ENCODE peak calls at places on chromosomes 13 and 19, in five cellular contexts. A, S, X, J and W are unnamed samples.

GRCh38 chr19:2775556-2776430 is 7.3 kb downstream of the SGTA start:
- DNase-seq in X (peak; percentile 54), S (peak; percentile 90), A (peak; percentile 50), J (no peak), W (peak; percentile 82)

GRCh38 chr19:34994286-34994642 is 5.9 kb upstream of the GRAMD1A start:
- DNase-seq in S (no peak), J (no peak), A (no peak), X (no peak), W (no peak)

GRCh38 chr13:28753208-28753892 is 34.6 kb upstream of the SLC46A3 start:
- DNase-seq in A (no peak), S (peak; percentile 73), X (peak; percentile 59), J (no peak), W (peak; percentile 56)

GRCh38 chr13:61255035-61255796 is 160.4 kb downstream of the PCDH20 start:
- DNase-seq in J (no peak), A (no peak), S (no peak), X (no peak), W (no peak)

GRCh38 chr13:113456116-113456702 is 2.9 kb upstream of the ADPRHL1 start:
- DNase-seq in A (no peak), S (no peak), X (no peak), J (no peak), W (no peak)

GRCh38 chr19:4594199-4594598 is 34.7 kb upstream of the SEMA6B start:
- DNase-seq in S (no peak), X (no peak), J (no peak), A (no peak), W (no peak)

GRCh38 chr19:39524495-39524894 is 8.2 kb downstream of the EID2B start:
- DNase-seq in A (no peak), X (no peak), S (peak; percentile 77), J (no peak), W (no peak)

GRCh38 chr19:925087-925911 is 536 bp upstream of the ARID3A start:
- DNase-seq in J (peak; percentile 75), A (peak; percentile 78), X (peak; percentile 83), S (peak; percentile 90), W (peak; percentile 91)

GRCh38 chr13:79722885-79723445 is 242.0 kb downstream of the NDFIP2 start:
- DNase-seq in J (no peak), A (no peak), X (no peak), S (no peak), W (no peak)

GRCh38 chr13:114050536-114051450 is 76.9 kb upstream of the C13orf46 start:
- DNase-seq in J (no peak), X (no peak), A (no peak), S (no peak), W (no peak)

GRCh38 chr13:43676320-43676719 is 110.5 kb downstream of the ENOX1 start:
- DNase-seq in J (no peak), S (no peak), A (no peak), X (no peak), W (no peak)

GRCh38 chr13:42219051-42219450 is 52.9 kb upstream of the AKAP11 start:
- DNase-seq in J (no peak), A (no peak), X (no peak), S (no peak), W (no peak)

GRCh38 chr13:45925151-45925550 is 73.6 kb upstream of the SIAH3 start:
- DNase-seq in S (no peak), J (no peak), A (no peak), X (no peak), W (no peak)

GRCh38 chr19:24073807-24074206 is 13.2 kb upstream of the ZNF254 start:
- DNase-seq in J (no peak), A (no peak), X (no peak), S (no peak), W (no peak)

GRCh38 chr19:8074501-8074900 is 21.9 kb downstream of the CCL25 start:
- DNase-seq in X (no peak), S (no peak), J (no peak), A (no peak), W (no peak)

GRCh38 chr19:37778613-37779138 is 710 bp downstream of the ZNF573 start:
- DNase-seq in X (peak; percentile 3), J (no peak), S (no peak), A (no peak), W (no peak)

GRCh38 chr19:7540761-7541480 is 5.4 kb downstream of the PNPLA6 start:
- DNase-seq in A (no peak), S (no peak), X (no peak), J (peak; percentile 56), W (peak; percentile 84)

GRCh38 chr13:105403065-105403464 is 1132.4 kb downstream of the EFNB2 start:
- DNase-seq in J (no peak), X (no peak), S (no peak), A (no peak), W (no peak)

GRCh38 chr19:38543286-38543806 is 74.4 kb downstream of the MAP4K1 start:
- DNase-seq in S (no peak), A (no peak), X (no peak), J (no peak), W (no peak)

GRCh38 chr13:81540777-81541176 is 1199.9 kb upstream of the SPRY2 start:
- DNase-seq in J (no peak), S (no peak), X (peak; percentile 15), A (no peak), W (no peak)

GRCh38 chr13:66612983-66613382 is 617.2 kb downstream of the PCDH9 start:
- DNase-seq in S (no peak), J (no peak), X (no peak), A (no peak), W (no peak)

GRCh38 chr19:40521276-40521675 is 54.5 kb downstream of the SPTBN4 start:
- DNase-seq in S (no peak), A (no peak), X (no peak), J (no peak), W (no peak)

GRCh38 chr13:98200211-98200878 is 23.3 kb upstream of the RNF113B start:
- DNase-seq in J (peak; percentile 10), S (no peak), A (no peak), X (no peak), W (no peak)

GRCh38 chr13:83065136-83065535 is 817.1 kb downstream of the SLITRK1 start:
- DNase-seq in A (no peak), S (no peak), X (peak; percentile 55), J (no peak), W (no peak)

GRCh38 chr19:15216363-15216762 is 15.6 kb upstream of the NOTCH3 start:
- DNase-seq in X (no peak), S (no peak), A (no peak), J (no peak), W (no peak)

GRCh38 chr19:588758-589692 is 656 bp upstream of the HCN2 start:
- DNase-seq in J (no peak), X (no peak), A (no peak), S (no peak), W (no peak)

GRCh38 chr13:106286811-106287210 is 248.7 kb downstream of the EFNB2 start:
- DNase-seq in X (no peak), S (no peak), A (no peak), J (no peak), W (no peak)

GRCh38 chr13:90510319-90510718 is 837.2 kb upstream of the MIR17HG start:
- DNase-seq in A (no peak), J (no peak), X (no peak), S (no peak), W (no peak)

GRCh38 chr13:40211586-40211968 is 454.9 kb downstream of the FOXO1 start:
- DNase-seq in A (no peak), X (no peak), S (no peak), J (no peak), W (no peak)
- TF ChIP-seq POLR2A in A (no peak), X (no peak), S (no peak), J (no peak), W (no peak)

GRCh38 chr19:11338569-11339253 is 746 bp downstream of the RAB3D start:
- DNase-seq in J (no peak), X (no peak), S (no peak), A (no peak), W (no peak)
- TF ChIP-seq POLR2A in J (no peak), X (peak; percentile 12), S (no peak), A (no peak), W (no peak)

DNA sequence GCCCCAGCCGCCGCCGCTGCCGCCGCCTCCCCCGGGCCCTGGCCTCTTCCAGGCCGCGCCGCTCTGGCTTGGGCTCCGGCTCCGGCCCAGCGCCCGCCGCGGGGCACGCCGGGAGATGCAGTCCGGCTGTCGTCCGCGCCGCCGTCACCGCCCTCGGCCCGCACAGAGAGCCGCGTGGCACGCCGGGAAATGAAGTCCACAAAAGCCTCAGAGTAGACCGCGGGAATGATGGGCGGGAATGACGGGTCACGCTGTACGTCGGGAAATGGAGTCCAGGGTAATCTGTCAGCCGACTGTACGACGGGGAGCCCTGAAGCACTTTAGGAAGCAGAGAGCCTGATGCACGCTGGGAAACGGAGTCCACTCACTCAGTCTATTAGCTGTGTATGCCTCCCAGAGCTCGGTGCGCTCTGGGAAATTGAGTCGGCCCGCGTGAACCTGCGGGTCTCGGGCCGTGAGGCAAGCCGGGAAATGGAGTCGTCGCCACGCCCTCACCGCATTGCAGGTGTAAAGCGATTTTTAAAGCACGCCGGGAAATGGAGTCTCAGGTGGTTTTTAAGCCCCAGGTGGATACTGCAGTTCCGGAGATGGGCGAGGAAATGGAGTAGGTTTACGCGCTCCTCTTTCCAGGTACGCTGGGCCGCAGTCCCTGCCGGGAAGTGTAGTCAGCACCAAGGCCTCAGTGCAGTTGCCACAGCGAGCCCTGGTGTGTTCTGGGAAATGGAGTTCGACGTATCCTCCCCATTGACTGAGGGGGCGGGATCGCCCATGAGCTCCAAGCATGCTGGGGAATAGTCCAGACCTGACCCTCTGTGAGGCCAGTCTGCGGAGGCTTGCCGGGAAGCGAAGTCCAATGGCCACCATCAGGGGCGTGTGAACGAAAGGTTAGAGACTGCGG is at the start of gene GSK3A:
- DNase-seq in J (peak; percentile 98), X (peak; percentile 99), A (peak; percentile 99), S (peak; percentile 99), W (peak; percentile 97)
- TF ChIP-seq POLR2A in J (peak; percentile 94), X (peak; percentile 99), A (peak; percentile 86), S (peak; percentile 93), W (peak; percentile 82)

GRCh38 chr19:55516878-55517620 is 19.9 kb downstream of the SBK2 start:
- DNase-seq in S (peak; percentile 96), J (peak; percentile 83), A (peak; percentile 92), X (peak; percentile 96), W (peak; percentile 99)
- TF ChIP-seq POLR2A in S (no peak), J (no peak), A (no peak), X (peak; percentile 58), W (no peak)

DNA sequence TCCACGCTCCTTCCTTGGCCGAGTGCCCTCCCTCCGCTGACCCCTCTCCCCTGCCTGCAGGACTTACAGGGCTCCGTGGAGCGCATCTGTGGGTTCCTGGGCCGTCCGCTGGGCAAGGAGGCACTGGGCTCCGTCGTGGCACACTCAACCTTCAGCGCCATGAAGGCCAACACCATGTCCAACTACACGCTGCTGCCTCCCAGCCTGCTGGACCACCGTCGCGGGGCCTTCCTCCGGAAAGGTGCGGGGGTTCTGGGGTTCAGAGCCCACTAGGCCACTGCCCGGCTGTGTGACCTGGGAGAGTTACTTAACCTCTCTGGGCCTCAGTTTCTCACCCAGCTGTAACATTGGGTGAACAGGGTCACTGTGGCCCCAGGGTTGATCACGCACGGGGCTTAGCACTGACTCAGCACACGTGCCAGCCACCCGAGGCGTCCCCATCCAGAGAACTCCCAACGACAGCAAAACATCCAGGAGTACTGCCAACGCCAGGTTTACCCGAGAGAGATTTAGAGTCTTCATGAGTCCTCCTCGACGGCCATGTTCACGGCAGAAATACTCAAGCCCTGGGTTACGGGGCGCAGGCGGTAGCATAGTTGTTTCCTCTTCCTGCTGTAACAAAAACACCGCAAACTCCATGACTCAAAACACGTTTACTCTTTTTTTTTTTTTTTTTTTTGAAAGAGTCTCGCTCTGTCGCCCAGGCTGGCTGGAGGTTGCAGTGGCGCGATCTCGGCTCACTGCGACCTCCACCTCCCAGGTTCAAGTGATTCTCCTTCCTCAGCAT is 9.7 kb upstream of the SPACA4 start:
- DNase-seq in A (no peak), S (no peak), X (no peak), J (no peak), W (no peak)
- TF ChIP-seq POLR2A in A (no peak), S (no peak), X (no peak), J (no peak), W (no peak)